ENCODE peak calls at places on chromosomes 12 and 14, in five cellular contexts. W, Z, H, I and V are unnamed samples.
A peak's percentile ranks its signal among the peaks of the same experiment; 100 is the strongest.

GRCh38 chr12:77591959-77592358 is 238.7 kb upstream of the NAV3 start:
- DNase-seq in H (no peak), W (no peak), I (no peak), Z (no peak), V (no peak)

GRCh38 chr12:121668750-121669524 is 517 bp downstream of the MORN3 start:
- DNase-seq in H (no peak), I (no peak), W (peak; percentile 66), Z (peak; percentile 36), V (peak; percentile 15)

GRCh38 chr14:26255213-26255612 is 342.6 kb downstream of the NOVA1 start:
- DNase-seq in H (peak; percentile 8), I (no peak), Z (peak; percentile 31), W (no peak), V (no peak)

GRCh38 chr14:106185837-106186233 is 659.5 kb downstream of the TMEM121 start:
- DNase-seq in W (peak; percentile 71), I (no peak), Z (no peak), H (no peak), V (no peak)

GRCh38 chr12:4736048-4736447 is 15.8 kb downstream of the GALNT8 start:
- DNase-seq in H (no peak), I (no peak), W (no peak), Z (no peak), V (no peak)

GRCh38 chr12:121467638-121468403 is 67.9 kb downstream of the RNF34 start:
- DNase-seq in H (no peak), Z (no peak), I (no peak), W (no peak), V (no peak)

GRCh38 chr12:4679711-4680110 is 30.8 kb downstream of the NDUFA9 start:
- DNase-seq in Z (no peak), H (no peak), I (no peak), W (no peak), V (no peak)

GRCh38 chr14:64646103-64646502 is 58.1 kb upstream of the PLEKHG3 start:
- DNase-seq in W (no peak), H (peak; percentile 80), Z (peak; percentile 71), I (no peak), V (no peak)

GRCh38 chr14:78342879-78343278 is 172.7 kb downstream of the NRXN3 start:
- DNase-seq in Z (no peak), H (no peak), I (no peak), W (no peak), V (no peak)

GRCh38 chr14:30994681-30995620 is 30.5 kb upstream of the AP4S1 start:
- DNase-seq in H (no peak), I (no peak), Z (peak; percentile 32), W (no peak), V (peak; percentile 5)